ENCODE peak calls at places on chromosomes 12 and 14, in five cellular contexts. B, K, U, C and F are unnamed samples. For H3K9me3, the result is how much of the 10 kb centered on the place peaks cover.

GRCh38 chr14:24861083-24861630 is 188.8 kb downstream of the STXBP6 start:
- DNase-seq in U (peak), C (no peak), K (no peak), B (no peak), F (no peak)

GRCh38 chr14:89773644-89774316 is 180.8 kb downstream of the EFCAB11 start:
- DNase-seq in B (no peak), K (peak), C (peak), U (no peak), F (peak)

GRCh38 chr14:104320611-104321086 is 182.3 kb downstream of the KIF26A start:
- DNase-seq in C (peak), K (no peak), B (no peak), U (no peak), F (no peak)

GRCh38 chr12:64890873-64891468 is 66.5 kb downstream of the TBC1D30 start:
- DNase-seq in B (no peak), K (no peak), U (peak), C (no peak), F (no peak)

GRCh38 chr14:31894351-31894750 is 182.8 kb upstream of the ARHGAP5 start:
- DNase-seq in U (no peak), K (no peak), B (no peak), C (no peak), F (no peak)

GRCh38 chr14:69039287-69039628 is 60.2 kb upstream of the ACTN1 start:
- DNase-seq in B (no peak), U (peak), C (no peak), K (no peak), F (no peak)

GRCh38 chr12:121344506-121344905 is 7.7 kb downstream of the ANAPC5 start:
- DNase-seq in B (no peak), U (no peak), C (no peak), K (no peak), F (no peak)

GRCh38 chr14:74478996-74479635 is 14.0 kb downstream of the NPC2 start:
- DNase-seq in C (no peak), U (no peak), K (no peak), B (no peak), F (no peak)

GRCh38 chr12:115956674-115957073 is 320.8 kb downstream of the MED13L start:
- DNase-seq in U (no peak), B (no peak), K (no peak), C (no peak), F (no peak)

GRCh38 chr12:111247083-111247783 is 121.7 kb downstream of the PHETA1 start:
- DNase-seq in K (no peak), U (no peak), C (no peak), B (no peak), F (no peak)

GRCh38 chr12:86727151-86727550 is 471.0 kb upstream of the MGAT4C start:
- DNase-seq in C (no peak), K (no peak), B (no peak), U (peak), F (no peak)

GRCh38 chr14:89908712-89909450 is 45.6 kb downstream of the EFCAB11 start:
- DNase-seq in B (no peak), C (no peak), K (no peak), U (no peak), F (no peak)

DNA sequence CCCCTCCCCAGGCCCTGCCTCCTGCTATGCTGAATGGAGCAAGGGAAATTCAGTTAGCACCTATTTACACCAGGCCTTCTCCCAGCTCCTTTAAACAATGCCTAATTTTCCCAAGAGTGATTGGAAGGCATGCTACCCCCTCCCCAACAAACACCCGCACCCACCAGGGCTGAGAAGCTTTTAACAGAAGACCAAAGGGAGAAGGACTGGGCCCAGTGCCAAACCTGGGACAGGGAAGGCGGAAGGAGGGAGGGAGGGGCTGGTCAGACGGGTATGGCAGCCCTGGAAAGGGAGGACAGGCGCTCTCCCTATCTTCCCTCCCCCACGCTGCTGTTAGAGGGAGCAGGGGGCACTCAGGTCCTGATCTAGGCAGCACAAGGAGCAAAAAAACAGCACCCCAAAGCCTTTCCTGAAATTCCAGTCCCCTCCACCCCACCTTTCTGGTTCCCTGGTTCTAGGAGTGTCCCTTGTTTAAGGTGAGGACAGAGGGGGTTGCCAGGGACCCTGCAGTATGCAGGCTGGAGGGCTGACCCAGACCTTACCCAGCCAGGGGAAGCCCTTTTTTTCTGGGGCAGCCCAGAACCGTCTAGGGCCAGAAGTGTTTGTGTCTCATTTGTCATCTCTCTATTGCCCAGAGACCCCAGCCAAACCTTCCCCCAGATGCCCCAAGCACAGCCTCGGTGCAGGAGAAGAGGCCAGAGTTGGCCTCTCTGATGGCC is 2.4 kb upstream of the KRT8 start:
- DNase-seq in U (no peak), K (no peak), C (peak), B (peak), F (no peak)
- H3K27ac ChIP-seq in U (peak), K (no peak), C (peak), B (peak), F (no peak)

DNA sequence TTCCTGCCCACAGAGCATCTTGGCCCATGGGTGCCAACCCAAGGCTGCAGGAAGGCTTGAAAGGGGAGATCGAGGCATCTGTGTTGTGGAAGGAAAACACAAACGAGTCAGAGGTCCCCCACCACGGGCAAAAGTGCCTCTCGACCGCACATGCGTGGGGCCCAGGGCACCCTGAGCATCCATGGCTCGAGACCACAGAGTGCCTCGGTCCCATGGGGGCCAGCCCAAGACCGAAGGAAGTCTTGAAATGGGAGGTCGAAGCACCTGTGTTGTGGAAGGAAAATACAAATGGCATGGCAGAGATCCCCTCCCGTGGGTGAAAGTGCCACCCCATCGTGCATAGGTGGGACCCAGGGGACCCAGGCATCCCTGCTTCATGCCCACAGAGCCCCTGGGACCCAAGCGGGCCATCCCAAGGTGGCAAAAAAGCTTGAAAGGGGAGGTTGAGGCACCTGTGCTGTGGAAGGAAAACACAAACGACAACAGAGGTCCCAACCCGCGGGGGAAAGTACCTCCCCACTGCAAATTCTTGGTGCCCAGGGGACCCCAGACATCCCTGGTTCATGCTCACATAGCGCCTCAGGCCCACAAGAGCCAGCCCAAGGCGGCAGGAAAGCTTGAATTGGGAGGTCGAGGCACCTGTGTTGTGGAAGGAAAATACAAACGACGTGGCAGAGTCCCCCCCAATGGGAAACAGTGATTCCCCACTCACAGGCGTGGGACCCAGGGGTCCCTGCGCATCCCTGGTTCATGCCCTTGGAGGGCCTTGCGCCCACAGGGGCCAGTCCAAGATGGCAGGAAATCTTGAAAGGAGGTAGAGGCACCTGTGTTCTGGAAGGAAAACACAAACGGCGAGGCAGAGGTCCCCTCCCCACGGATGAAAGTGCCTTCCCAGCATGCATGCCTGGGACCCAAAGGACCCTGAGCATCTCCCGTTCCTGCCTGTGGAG is 373.0 kb downstream of the ALG10 start:
- DNase-seq in C (peak), U (no peak), K (peak), B (peak), F (no peak)
- H3K9me3 ChIP-seq in C (under half), U (under half), K (under half), B (under half), F (under half)

GRCh38 chr14:94391284-94391914 is 3.0 kb upstream of the SERPINA1 start:
- DNase-seq in K (no peak), C (no peak), U (no peak), B (no peak), F (no peak)

GRCh38 chr14:94394025-94394493 is 5.7 kb upstream of the SERPINA1 start:
- DNase-seq in K (no peak), C (no peak), B (no peak), U (no peak), F (no peak)

GRCh38 chr14:94393474-94393873 is 5.1 kb upstream of the SERPINA1 start:
- DNase-seq in C (no peak), B (no peak), U (no peak), K (no peak), F (no peak)

GRCh38 chr14:94390372-94391086 is 2.1 kb upstream of the SERPINA1 start:
- DNase-seq in U (no peak), B (peak), K (peak), C (peak), F (no peak)

DNA sequence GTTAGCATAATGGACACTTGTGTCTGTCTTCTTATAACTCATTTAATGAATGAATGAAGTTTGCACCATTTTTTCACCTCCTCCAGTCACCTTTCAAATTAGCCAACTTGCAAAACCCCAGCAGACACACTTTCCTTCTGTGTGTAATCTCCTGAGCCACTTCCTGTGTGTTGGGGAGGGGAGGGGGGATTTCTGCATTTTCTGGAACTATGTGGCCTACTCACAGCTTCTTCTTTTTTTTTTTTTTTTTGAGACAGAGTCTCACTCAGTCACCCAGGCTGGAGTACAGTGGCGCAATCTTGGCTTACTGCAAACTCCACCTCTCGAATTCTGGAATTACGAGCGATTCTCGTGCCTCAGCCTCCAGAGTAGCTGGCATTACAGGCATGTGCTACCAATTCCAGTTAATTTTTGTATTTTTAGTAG is 4.1 kb upstream of the SERPINA1 start:
- DNase-seq in B (peak), K (peak), U (no peak), C (no peak), F (peak)
- H3K27ac ChIP-seq in B (peak), K (no peak), U (no peak), C (peak), F (no peak)

DNA sequence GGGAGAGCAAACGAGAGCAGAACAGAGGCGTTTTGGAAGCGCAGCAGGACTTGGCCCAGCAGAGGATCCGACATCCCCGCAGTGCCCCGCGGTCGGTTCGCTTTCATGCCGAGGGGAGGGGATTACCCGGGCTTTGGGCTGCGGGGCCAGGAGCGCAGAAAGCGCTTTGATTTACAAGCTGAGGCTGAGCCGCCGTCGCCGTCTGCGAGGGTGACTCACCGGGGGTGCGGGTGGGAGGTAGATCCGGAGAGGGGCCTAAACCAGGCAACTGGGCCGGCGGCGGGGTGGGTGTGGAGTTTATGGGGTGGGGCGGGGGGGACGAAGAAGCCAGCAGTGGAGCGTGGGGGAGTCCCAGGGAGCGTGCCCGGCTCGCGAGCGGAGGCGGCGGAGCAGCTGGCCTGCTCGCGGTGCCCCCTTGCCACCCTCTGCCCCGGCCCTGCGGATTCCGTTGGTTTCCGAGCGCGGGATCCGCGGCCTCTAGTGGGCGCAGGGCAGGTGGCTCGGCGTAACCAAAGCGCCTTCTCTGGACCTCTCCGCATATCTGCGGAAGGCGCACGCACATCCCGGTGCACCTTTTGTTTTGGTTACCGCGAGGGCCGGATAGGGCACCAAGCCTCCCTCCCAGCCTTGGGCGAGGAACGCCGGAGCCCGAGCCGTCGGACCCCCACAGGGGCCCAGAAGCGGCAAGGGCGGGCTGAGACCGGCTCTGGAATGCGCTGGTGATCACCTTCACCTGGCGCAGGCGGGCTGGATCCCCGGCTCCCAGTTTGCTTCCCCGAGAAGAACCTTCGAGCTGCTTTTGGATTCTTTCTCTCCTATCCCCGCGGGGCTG is 2.6 kb downstream of the SIX4 start:
- DNase-seq in B (peak), U (no peak), K (peak), C (peak), F (peak)
- H3K9me3 ChIP-seq in B (under half), U (under half), K (under half), C (under half), F (under half)

DNA sequence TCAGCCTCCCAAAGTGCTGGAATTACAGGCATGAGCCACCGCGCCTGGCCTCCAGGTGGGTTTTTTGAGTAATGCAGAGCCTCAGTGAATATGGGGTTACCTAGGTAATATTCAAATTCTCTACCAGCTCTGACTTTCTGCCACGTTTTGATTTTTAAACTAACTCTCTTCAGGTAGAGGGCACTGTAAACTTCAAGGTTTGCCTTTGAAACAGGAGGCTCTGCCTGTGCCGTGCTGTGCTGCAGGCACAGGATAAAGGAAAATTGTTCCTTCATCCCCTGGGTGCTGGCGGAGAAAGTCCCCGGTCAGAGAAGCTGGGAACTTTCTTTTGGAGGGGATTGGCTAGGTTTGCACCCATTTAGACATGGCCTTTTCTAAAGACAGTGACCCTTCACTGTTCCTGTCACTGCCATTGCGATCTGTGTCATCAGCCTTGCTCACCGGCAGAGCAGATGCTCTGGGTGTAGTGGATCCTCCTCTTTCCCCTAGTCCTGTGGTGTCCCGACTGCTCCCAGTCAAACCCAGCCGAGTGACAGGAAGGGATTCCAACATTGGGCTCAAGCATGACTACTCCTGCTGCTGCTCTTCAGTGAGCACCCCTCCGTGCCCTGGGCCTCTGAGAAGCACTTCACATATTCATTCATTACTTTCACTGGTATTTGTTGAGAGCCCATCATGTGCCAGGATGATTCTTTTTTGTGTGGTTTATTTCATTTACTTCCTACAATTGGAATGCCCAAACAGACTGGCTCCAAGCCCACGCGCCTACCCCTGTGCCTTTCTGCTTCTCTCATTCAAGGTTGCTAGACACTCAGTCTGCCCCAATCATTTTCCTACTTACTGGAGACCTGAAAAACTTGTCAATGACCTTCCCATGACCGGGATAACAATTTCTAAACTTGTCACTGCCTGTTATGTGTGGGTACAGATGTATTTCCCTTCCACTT is 103.6 kb downstream of the TMEM30B start:
- DNase-seq in C (no peak), K (no peak), B (no peak), U (no peak), F (no peak)
- H3K27ac ChIP-seq in C (no peak), K (peak), B (peak), U (peak), F (no peak)

GRCh38 chr14:98014851-98015615 is 1217.9 kb downstream of the VRK1 start:
- DNase-seq in U (no peak), C (no peak), K (no peak), B (no peak), F (no peak)
- H3K9me3 ChIP-seq in U (under half), C (under half), K (under half), B (under half), F (under half)

DNA sequence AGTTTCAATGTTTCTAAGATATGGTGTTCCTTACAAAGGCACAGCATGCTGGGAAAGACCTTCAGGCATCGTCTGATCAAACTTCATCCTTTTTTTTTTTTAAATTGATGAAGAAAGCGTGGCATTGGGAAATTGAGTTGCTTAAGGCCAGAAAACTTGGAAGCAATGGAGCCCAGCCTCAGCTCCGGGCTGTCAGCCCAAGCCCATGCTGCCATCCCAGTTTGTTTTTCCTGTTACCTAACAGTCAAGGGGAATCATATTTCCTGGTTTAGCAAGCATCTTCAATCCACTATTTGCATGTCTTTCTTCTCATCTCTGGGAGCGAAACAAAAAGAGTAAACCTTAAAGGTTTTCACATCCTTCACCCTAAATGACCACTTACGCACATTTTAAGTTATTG is 200.2 kb downstream of the CHST11 start:
- DNase-seq in U (no peak), C (no peak), K (peak), B (no peak), F (no peak)
- H3K27ac ChIP-seq in U (no peak), C (no peak), K (no peak), B (no peak), F (no peak)

GRCh38 chr14:28012629-28013415 is 753.8 kb upstream of the FOXG1 start:
- DNase-seq in U (no peak), K (no peak), B (no peak), C (no peak), F (no peak)
- H3K9me3 ChIP-seq in U (under half), K (under half), B (under half), C (under half), F (under half)

GRCh38 chr14:50040401-50040775 is 76.0 kb downstream of the VCPKMT start:
- DNase-seq in K (no peak), U (no peak), B (no peak), C (no peak), F (no peak)
- H3K27ac ChIP-seq in K (peak), U (peak), B (peak), C (peak), F (peak)